ENCODE peak calls at places on chromosomes 4 and X, in five cellular contexts. M, C, P, K and R are unnamed samples.
A peak's percentile ranks its signal among the peaks of the same experiment; 100 is the strongest.

GRCh38 chr4:168480991-168481588 is 798 bp upstream of the DDX60L start:
- DNase-seq in M (no peak), C (peak; percentile 92), P (no peak), K (peak; percentile 81), R (no peak)

GRCh38 chr4:77072195-77072753 is 3.5 kb downstream of the CCNI start:
- DNase-seq in M (no peak), C (peak; percentile 74), P (peak; percentile 36), K (peak; percentile 83), R (no peak)

GRCh38 chr4:61531188-61531587 is 331.1 kb downstream of the ADGRL3 start:
- DNase-seq in M (no peak), C (no peak), P (no peak), K (no peak), R (no peak)

GRCh38 chr4:84956014-84956413 is 10.5 kb downstream of the WDFY3 start:
- DNase-seq in M (no peak), C (no peak), P (no peak), K (peak; percentile 26), R (no peak)

GRCh38 chr4:185424905-185425599 is 712 bp downstream of the UFSP2 start:
- DNase-seq in M (no peak), C (peak; percentile 2), P (no peak), K (peak; percentile 10), R (no peak)

GRCh38 chr4:89356086-89356485 is 48.5 kb upstream of the GPRIN3 start:
- DNase-seq in M (no peak), C (no peak), P (no peak), K (no peak), R (no peak)

GRCh38 chrX:77638397-77638796 is 147.6 kb downstream of the ATRX start:
- DNase-seq in M (no peak), C (no peak), P (no peak), K (no peak), R (no peak)

GRCh38 chr4:177562163-177562562 is 119.9 kb upstream of the AGA start:
- DNase-seq in M (no peak), C (no peak), P (no peak), K (no peak), R (no peak)

GRCh38 chrX:7996414-7996813 is 69.2 kb upstream of the PNPLA4 start:
- DNase-seq in M (no peak), C (peak; percentile 7), P (no peak), K (peak; percentile 19), R (no peak)

GRCh38 chr4:33512397-33512796 is 2731.9 kb downstream of the ARAP2 start:
- DNase-seq in M (no peak), C (no peak), P (no peak), K (no peak), R (no peak)

GRCh38 chr4:7361256-7361655 is 73.5 kb downstream of the PSAPL1 start:
- DNase-seq in M (no peak), C (no peak), P (no peak), K (no peak), R (peak; percentile 72)

GRCh38 chr4:15469402-15470148 is at the start of gene CC2D2A:
- DNase-seq in M (no peak), C (peak; percentile 39), P (no peak), K (peak; percentile 45), R (no peak)

GRCh38 chr4:67101612-67102011 is 443.7 kb downstream of the CENPC start:
- DNase-seq in M (no peak), C (no peak), P (no peak), K (no peak), R (no peak)

GRCh38 chrX:128928636-128929035 is 594.7 kb downstream of the SMARCA1 start:
- DNase-seq in M (no peak), C (no peak), P (no peak), K (no peak), R (no peak)

GRCh38 chr4:101871962-101872676 is 81.6 kb downstream of the BANK1 start:
- DNase-seq in M (no peak), C (no peak), P (no peak), K (no peak), R (no peak)

GRCh38 chr4:108360857-108361820 is 192.4 kb upstream of the LEF1 start:
- DNase-seq in M (no peak), C (peak; percentile 28), P (no peak), K (peak; percentile 52), R (no peak)

GRCh38 chr4:62250100-62250499 is 1050.0 kb downstream of the ADGRL3 start:
- DNase-seq in M (no peak), C (no peak), P (no peak), K (no peak), R (no peak)

GRCh38 chrX:2677764-2678163 is 13.3 kb upstream of the CD99 start:
- DNase-seq in M (peak; percentile 76), C (peak; percentile 86), P (peak; percentile 72), K (peak; percentile 92), R (peak; percentile 96)

GRCh38 chr4:82429728-82430192 is 502 bp downstream of the HNRNPDL start:
- DNase-seq in M (no peak), C (peak; percentile 77), P (no peak), K (peak; percentile 69), R (no peak)

DNA sequence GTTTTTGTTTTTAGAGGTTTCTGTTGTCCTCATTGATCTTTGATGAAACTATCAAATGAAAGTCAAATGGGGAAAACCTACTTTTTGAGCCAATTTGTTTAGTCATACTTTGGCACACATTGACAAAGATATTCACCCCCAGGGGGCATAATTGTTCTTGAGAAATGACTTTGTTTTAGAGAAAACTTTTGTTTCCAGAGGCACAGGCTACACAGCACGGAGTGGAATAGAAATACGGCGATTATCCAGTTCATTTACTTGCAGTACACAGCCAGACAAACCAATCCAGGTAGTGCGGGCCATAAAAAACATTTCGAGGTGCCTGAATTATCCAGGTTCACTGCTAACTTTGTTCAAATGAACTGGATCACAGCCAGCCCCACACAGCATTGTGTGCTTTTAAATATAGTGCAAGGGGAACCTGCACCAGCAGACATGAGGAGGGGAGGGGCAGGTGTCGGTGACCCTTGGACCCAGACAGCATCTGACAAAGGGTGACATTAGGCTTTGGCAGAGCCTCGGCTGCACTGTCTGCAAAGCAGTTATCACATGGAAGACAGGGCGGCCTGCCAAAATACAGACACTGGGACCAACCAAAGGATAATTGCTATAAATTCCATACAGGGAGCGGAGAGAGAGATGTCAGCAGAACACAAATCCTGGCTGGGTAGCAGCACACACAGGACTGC is 179.6 kb upstream of the NOCT start:
- DNase-seq in M (no peak), C (peak; percentile 69), P (no peak), K (peak; percentile 29), R (no peak)
- TF ChIP-seq CTCF in M (no peak), C (peak; percentile 70), P (no peak), K (peak; percentile 19), R (peak; percentile 32)

DNA sequence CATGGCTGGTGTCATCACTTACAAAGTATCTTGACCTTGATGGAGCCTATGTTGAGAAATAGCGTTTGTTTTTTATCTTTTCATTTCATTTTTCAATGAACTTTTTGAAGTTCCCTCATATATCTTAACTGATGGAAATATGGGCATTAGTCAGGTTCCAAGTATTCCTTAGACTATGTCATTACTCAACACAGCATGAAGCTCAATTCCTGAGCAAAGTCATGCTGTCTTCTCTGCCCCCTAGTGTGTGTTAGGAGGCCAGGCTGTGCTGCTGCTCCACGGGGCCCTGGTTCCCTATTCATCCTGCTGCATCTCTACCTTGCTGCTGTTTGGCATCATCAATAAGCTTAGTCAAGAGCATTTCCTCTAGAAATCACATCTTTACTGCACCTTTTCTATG is 40.9 kb downstream of the GPR143 start:
- DNase-seq in M (no peak), C (peak; percentile 34), P (no peak), K (peak; percentile 7), R (no peak)
- TF ChIP-seq CTCF in M (no peak), C (peak; percentile 33), P (no peak), K (no peak), R (peak; percentile 30)

DNA sequence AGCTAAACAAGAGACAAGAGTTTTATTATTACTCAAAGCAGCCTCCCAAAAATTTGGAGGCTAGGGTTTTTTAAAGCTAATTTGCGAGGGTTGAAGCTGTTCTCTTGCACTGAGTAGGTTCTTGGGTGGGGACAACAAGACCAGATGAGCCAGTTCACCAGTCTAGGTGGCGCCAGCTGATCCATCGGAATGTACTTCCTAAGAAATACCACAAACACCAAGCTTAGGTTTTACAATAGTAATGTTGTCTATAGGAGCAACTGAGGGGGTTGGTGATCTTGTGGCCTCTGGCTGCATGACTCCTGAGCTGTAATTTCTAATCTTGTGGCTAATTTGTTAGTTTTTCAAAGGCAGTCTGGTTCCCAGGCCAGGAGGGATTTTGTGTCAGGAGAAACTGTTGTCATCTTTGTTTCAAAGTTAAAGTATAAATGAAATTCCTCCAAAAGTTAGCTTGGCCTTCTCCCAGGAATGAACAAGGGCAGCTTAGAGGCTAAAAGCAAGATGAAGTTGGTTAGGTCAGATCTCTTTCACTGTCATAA is 130.6 kb downstream of the SLC7A11 start:
- DNase-seq in M (no peak), C (peak; percentile 58), P (no peak), K (peak; percentile 71), R (no peak)
- TF ChIP-seq CTCF in M (no peak), C (no peak), P (no peak), K (no peak), R (no peak)

DNA sequence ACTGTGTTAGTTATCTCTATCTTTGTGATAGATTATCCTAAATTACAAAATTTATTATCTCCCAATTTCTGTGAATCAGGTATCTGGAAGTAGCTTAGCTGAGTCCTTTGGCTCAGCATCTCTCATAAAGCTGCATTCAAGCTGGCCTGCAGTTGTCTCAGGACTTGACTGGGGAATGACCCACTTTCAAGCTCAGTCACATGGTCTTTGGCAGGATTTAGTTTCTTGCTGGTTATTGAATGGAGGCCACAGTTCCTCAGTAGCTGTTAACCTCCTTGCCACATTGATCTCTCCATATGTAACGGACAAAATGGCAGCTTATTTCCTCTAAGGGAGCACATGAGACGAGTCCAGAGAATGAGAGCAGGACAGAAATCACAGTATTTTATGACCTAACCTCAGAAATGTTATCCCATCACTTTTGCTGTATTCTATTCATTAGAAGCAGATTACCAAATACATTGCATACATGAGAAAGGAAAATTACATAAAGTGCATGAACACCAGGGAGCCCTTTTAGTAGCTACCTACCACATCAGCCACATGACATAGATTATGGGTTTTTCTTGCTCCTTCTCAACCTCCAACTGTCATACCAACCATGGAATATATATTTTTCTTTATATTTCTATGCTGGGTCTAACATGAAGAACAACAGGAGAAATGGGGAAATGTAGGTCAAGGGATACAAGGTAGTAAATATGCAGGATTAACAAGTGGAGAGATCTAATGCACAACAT is 730.1 kb downstream of the CCSER1 start:
- DNase-seq in M (no peak), C (no peak), P (no peak), K (no peak), R (no peak)
- TF ChIP-seq CTCF in M (no peak), C (no peak), P (no peak), K (no peak), R (no peak)

DNA sequence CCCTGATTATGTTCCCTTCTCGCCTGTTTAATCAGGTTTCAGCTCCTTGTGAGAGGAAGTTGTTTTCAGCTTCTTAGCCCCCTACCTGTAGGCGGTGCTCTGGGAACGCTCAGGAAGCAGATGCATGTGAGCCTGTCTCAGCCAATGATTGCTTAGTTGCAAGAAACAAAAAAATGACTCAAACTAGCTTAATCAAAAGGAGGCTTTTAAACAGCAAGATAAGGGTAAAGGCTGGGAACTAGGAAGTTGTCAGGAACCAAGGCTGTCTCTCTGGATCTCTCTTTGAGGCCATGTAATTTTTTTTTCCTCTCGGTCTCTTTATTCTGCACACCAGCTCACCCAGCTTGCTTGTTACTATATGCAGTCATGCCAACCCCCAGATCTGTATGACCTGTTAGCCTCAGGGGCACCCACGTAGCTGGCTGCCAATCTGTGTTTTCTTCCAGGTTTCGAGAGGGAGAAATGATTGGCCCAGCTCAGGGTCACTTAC is 109.1 kb downstream of the PTTG2 start:
- DNase-seq in M (no peak), C (peak; percentile 86), P (peak; percentile 44), K (peak; percentile 81), R (no peak)
- TF ChIP-seq CTCF in M (peak; percentile 62), C (peak; percentile 99), P (no peak), K (peak; percentile 82), R (peak; percentile 45)

GRCh38 chrX:64205735-64206491 is 405 bp upstream of the AMER1 start:
- DNase-seq in M (peak; percentile 97), C (peak; percentile 89), P (peak; percentile 92), K (peak; percentile 88), R (peak; percentile 96)
- TF ChIP-seq CTCF in M (peak; percentile 23), C (peak; percentile 25), P (no peak), K (peak; percentile 21), R (peak; percentile 60)

GRCh38 chr4:24067367-24067766 is 177.5 kb upstream of the PPARGC1A start:
- DNase-seq in M (no peak), C (no peak), P (no peak), K (no peak), R (no peak)
- TF ChIP-seq CTCF in M (no peak), C (no peak), P (no peak), K (no peak), R (no peak)